ENCODE peak calls at places on chromosome 12, in five cellular contexts. A is B cell; E is cardiac fibroblast; C is neural crest cell; N is CD4-positive, alpha-beta T cell. M is an unnamed sample.

GRCh38 chr12:104596128-104596799 is 139.5 kb downstream of the CHST11 start:
- DNase-seq in A (no peak), E (peak), C (no peak), N (no peak), M (no peak)

GRCh38 chr12:130938186-130938585 is 15.5 kb upstream of the ADGRD1 start:
- DNase-seq in A (no peak), E (no peak), C (no peak), N (no peak), M (no peak)

GRCh38 chr12:100995201-100995600 is 200.6 kb downstream of the ANO4 start:
- DNase-seq in A (no peak), E (peak), C (no peak), N (no peak), M (peak)

GRCh38 chr12:131775904-131776889 is 52.0 kb upstream of the MMP17 start:
- DNase-seq in A (peak), E (no peak), C (no peak), N (no peak), M (peak)

GRCh38 chr12:10213168-10214130 is 772 bp downstream of the GABARAPL1 start:
- DNase-seq in A (peak), E (peak), C (peak), N (peak), M (peak)

GRCh38 chr12:3275171-3276041 is 198.2 kb downstream of the TSPAN9 start:
- DNase-seq in A (peak), E (peak), C (peak), N (peak), M (peak)

GRCh38 chr12:14828896-14829295 is 14.4 kb downstream of the ART4 start:
- DNase-seq in A (peak), E (no peak), C (no peak), N (no peak), M (peak)

GRCh38 chr12:54719691-54720090 is 71.5 kb upstream of the DCD start:
- DNase-seq in A (no peak), E (no peak), C (no peak), N (no peak), M (no peak)

GRCh38 chr12:29552324-29552927 is 54.9 kb upstream of the OVCH1 start:
- DNase-seq in A (peak), E (peak), C (peak), N (peak), M (peak)

GRCh38 chr12:71662861-71663560 is 637 bp downstream of the ZFC3H1 start:
- DNase-seq in A (peak), E (peak), C (peak), N (peak), M (peak)

GRCh38 chr12:128798543-128799341 is 25.0 kb downstream of the SLC15A4 start:
- DNase-seq in A (no peak), E (no peak), C (no peak), N (no peak), M (peak)

GRCh38 chr12:75665216-75665615 is 153.8 kb upstream of the KRR1 start:
- DNase-seq in A (no peak), E (no peak), C (no peak), N (no peak), M (no peak)

GRCh38 chr12:23760495-23760894 is 189.0 kb downstream of the SOX5 start:
- DNase-seq in A (no peak), E (peak), C (no peak), N (no peak), M (no peak)

GRCh38 chr12:42790761-42791151 is 201.2 kb upstream of the PRICKLE1 start:
- DNase-seq in A (no peak), E (peak), C (peak), N (no peak), M (no peak)

GRCh38 chr12:89450922-89451321 is 73.7 kb downstream of the GALNT4 start:
- DNase-seq in A (no peak), E (peak), C (no peak), N (no peak), M (no peak)

GRCh38 chr12:46556820-46557524 is 184.4 kb upstream of the SLC38A2 start:
- DNase-seq in A (no peak), E (peak), C (no peak), N (no peak), M (no peak)
- TF ChIP-seq CTCF in A (no peak), E (no peak), C (no peak), N (no peak), M (no peak)

DNA sequence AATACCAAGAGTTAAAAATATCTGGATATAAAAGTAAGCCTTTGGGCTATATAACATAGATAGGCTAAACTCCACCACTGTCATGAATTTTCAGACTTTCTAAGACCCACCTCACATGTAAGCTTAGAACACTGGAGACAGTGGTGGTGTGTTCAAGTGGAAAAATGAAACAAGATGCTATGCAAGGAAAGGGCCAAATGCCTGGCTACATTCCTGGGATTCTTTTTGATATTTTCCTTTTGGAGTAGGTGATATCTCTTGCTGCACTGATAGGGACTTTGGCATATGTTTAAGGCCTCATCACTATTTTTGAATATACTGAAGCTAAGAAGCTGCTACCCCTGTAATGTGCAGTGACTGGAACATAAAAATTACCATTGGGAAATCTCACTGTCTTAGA is 341.3 kb downstream of the SLC16A7 start:
- DNase-seq in A (no peak), E (no peak), C (no peak), N (no peak), M (no peak)
- TF ChIP-seq CTCF in A (no peak), E (no peak), C (no peak), N (no peak), M (no peak)

GRCh38 chr12:25241171-25242020 is 9.3 kb downstream of the KRAS start:
- DNase-seq in A (no peak), E (peak), C (no peak), N (no peak), M (peak)
- TF ChIP-seq CTCF in A (peak), E (peak), C (peak), N (peak), M (peak)

GRCh38 chr12:39619660-39620433 is at the start of gene ABCD2:
- DNase-seq in A (peak), E (peak), C (peak), N (peak), M (peak)
- TF ChIP-seq CTCF in A (no peak), E (no peak), C (peak), N (no peak), M (no peak)

GRCh38 chr12:122895757-122896636 is at the start of gene VPS37B:
- DNase-seq in A (peak), E (peak), C (peak), N (peak), M (peak)
- TF ChIP-seq CTCF in A (no peak), E (no peak), C (no peak), N (no peak), M (no peak)

DNA sequence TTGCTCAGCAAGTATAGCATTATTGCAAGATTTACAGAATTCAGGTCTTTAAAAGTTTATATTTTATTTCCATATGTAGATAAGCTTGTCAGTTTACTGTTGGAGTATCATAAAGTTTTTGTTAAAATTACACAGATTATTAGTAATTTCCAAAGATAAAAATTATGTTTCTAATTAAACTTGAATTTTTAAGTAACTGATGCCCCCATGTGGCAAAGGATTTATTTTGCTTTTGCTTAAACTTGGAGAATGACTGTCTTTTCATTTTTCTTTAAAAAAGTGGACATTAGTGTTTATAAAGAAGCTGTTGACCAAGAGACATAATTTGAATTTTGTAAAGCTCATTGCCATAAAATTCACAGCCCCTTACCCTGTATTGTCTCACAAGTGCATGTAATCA is 45.8 kb downstream of the ETNK1 start:
- DNase-seq in A (no peak), E (peak), C (no peak), N (no peak), M (no peak)
- TF ChIP-seq CTCF in A (peak), E (peak), C (peak), N (no peak), M (no peak)

GRCh38 chr12:53065975-53066593 is 13.1 kb downstream of the SPRYD3 start:
- DNase-seq in A (peak), E (peak), C (peak), N (peak), M (peak)
- TF ChIP-seq CTCF in A (peak), E (peak), C (peak), N (peak), M (peak)

GRCh38 chr12:56591961-56592360 is 38.2 kb downstream of the BAZ2A start:
- DNase-seq in A (no peak), E (peak), C (no peak), N (no peak), M (no peak)

GRCh38 chr12:56593909-56594621 is 36.1 kb downstream of the BAZ2A start:
- DNase-seq in A (peak), E (peak), C (peak), N (peak), M (peak)

GRCh38 chr12:56591111-56591510 is 39.0 kb downstream of the BAZ2A start:
- DNase-seq in A (no peak), E (no peak), C (no peak), N (no peak), M (no peak)

GRCh38 chr12:56589783-56590182 is 40.3 kb downstream of the BAZ2A start:
- DNase-seq in A (no peak), E (no peak), C (no peak), N (no peak), M (no peak)

DNA sequence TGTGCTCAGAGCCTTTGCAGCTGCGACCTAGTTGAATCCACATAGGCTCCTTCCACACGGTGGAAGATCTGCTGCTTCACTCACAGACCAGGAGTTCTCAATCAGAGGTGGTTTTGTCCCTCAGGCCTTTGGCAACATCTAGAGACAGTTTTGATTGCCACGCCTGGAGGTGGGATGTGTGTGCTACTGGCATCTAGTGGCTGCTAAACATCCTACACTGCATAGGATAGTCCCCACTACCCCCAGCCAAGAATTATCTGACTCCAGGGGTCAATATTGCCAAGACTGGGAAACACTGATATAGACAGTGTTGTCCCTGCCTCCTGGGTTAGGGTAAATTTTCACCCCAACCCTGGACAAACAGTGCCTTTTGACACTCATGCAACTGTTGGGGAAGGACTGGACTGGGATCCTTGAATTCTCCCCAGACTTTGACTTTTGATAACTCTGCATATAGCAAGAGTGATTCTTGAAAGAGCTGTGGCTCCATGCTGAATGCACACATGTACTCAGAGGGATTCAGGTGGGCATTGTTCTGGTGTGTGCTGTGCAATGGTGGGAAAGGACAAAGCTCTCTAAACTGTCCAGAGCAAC is 39.8 kb downstream of the BAZ2A start:
- DNase-seq in A (no peak), E (peak), C (no peak), N (no peak), M (peak)
- TF ChIP-seq CTCF in A (peak), E (peak), C (peak), N (no peak), M (peak)

GRCh38 chr12:49972641-49973360 is at the start of gene AQP6:
- DNase-seq in A (no peak), E (no peak), C (no peak), N (no peak), M (no peak)
- TF ChIP-seq CTCF in A (no peak), E (no peak), C (no peak), N (no peak), M (no peak)

DNA sequence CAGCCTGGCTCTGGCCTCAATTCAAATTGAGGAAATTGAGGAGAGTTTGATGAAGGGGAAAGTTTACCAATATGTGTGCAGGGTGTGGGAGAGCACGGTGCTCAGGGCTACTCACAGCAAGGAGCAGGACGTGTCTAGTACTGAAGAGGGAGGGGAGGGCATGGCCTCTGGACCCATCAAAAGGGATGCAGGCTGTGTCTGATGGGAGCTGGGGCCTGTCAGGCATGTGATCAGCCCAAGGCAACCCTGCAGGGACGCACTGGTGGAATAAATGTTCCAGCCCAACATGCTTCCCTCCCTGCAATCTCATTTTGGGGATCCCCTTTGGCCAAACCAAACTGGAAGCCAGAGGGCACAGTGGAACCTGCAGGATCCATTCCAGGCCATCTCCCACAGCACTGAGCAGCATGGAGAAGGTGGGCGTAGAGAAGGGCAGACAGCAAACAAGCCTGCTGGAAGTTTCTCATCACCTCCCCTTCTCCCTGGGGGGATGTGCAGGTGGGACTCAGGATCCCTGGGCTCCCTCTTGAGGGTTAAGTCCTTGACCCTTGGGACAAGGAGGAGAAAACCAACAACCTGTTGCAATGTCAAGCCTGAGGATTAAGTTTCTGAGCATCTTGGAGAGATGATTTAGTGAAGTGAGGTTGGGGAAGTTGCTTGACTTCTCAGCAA is 17.8 kb upstream of the RBM19 start:
- DNase-seq in A (no peak), E (no peak), C (no peak), N (no peak), M (no peak)
- TF ChIP-seq CTCF in A (no peak), E (no peak), C (no peak), N (no peak), M (no peak)